ENCODE peak calls at places on chromosomes 12 and 14, in four cellular contexts. S, H, F and K are unnamed samples.

GRCh38 chr12:28955921-28956320 is 193.2 kb upstream of the FAR2 start:
- DNase-seq in S (no peak), F (no peak), H (no peak), K (no peak)

GRCh38 chr12:79555006-79555925 is 135.5 kb downstream of the PAWR start:
- DNase-seq in S (no peak), H (no peak), F (no peak), K (peak; percentile 70)

GRCh38 chr14:102986810-102987579 is 64.5 kb downstream of the AMN start:
- DNase-seq in S (no peak), F (no peak), H (no peak), K (peak; percentile 74)

GRCh38 chr12:114682920-114683708 is 861 bp downstream of the TBX3 start:
- DNase-seq in S (no peak), H (no peak), F (no peak), K (no peak)

GRCh38 chr12:17950898-17951297 is 139.1 kb downstream of the RERGL start:
- DNase-seq in F (no peak), S (no peak), H (no peak), K (no peak)

GRCh38 chr12:116263431-116263830 is 14.1 kb downstream of the MED13L start:
- DNase-seq in F (no peak), S (no peak), H (no peak), K (no peak)

GRCh38 chr12:103326190-103326589 is 169.6 kb downstream of the C12orf42 start:
- DNase-seq in F (no peak), H (no peak), S (peak; percentile 3), K (no peak)

GRCh38 chr14:105007593-105008264 is 13.2 kb downstream of the CDCA4 start:
- DNase-seq in F (no peak), S (no peak), H (no peak), K (no peak)

GRCh38 chr12:57141249-57141648 is 6.2 kb downstream of the LRP1-AS start:
- DNase-seq in S (no peak), F (no peak), H (no peak), K (no peak)

GRCh38 chr14:89912667-89913211 is 41.8 kb downstream of the EFCAB11 start:
- DNase-seq in H (peak; percentile 15), F (no peak), S (no peak), K (peak; percentile 93)

GRCh38 chr12:12240671-12241345 is 26.0 kb downstream of the LRP6 start:
- DNase-seq in S (no peak), F (no peak), H (no peak), K (peak; percentile 67)

GRCh38 chr12:3728686-3729085 is 24.2 kb downstream of the CRACR2A start:
- DNase-seq in F (no peak), H (no peak), S (no peak), K (no peak)

GRCh38 chr14:52351561-52352491 is 37.7 kb downstream of the PTGER2 start:
- DNase-seq in S (no peak), H (no peak), F (peak; percentile 32), K (no peak)

GRCh38 chr12:88684610-88685009 is 104.3 kb upstream of the KITLG start:
- DNase-seq in H (no peak), S (no peak), F (no peak), K (no peak)

GRCh38 chr14:33738481-33738880 is 212.4 kb downstream of the EGLN3 start:
- DNase-seq in F (no peak), H (no peak), S (no peak), K (no peak)

GRCh38 chr14:54048311-54048710 is 91.7 kb upstream of the BMP4 start:
- DNase-seq in H (no peak), F (no peak), S (no peak), K (no peak)

GRCh38 chr12:31737763-31738162 is 8.9 kb upstream of the AMN1 start:
- DNase-seq in F (no peak), S (no peak), H (no peak), K (no peak)